ENCODE peak calls at places on chromosomes 1 and 21, in four cellular contexts. One of them, this sample, is unnamed.

GRCh38 chr1:222909586-222909985 is 94.7 kb downstream of the DISP1 start:
- DNase-seq in brain microvascular endothelial cell: peak; percentile 69
- DNase-seq in left ventricle myocardium inferior: no peak
- DNase-seq in fibroblast of pulmonary artery: peak; percentile 78
- DNase-seq in this sample: no peak

GRCh38 chr1:192788184-192788583 is 20.7 kb upstream of the RGS2 start:
- DNase-seq in brain microvascular endothelial cell: peak; percentile 87
- DNase-seq in left ventricle myocardium inferior: no peak
- DNase-seq in fibroblast of pulmonary artery: peak; percentile 63
- DNase-seq in this sample: peak; percentile 76

GRCh38 chr1:66752671-66753371 is 562 bp downstream of the DYNLT5 start:
- DNase-seq in brain microvascular endothelial cell: no peak
- DNase-seq in left ventricle myocardium inferior: peak; percentile 22
- DNase-seq in fibroblast of pulmonary artery: no peak
- DNase-seq in this sample: no peak

GRCh38 chr1:24150228-24151174 is 7.6 kb upstream of the IL22RA1 start:
- DNase-seq in brain microvascular endothelial cell: peak; percentile 80
- DNase-seq in left ventricle myocardium inferior: peak; percentile 88
- DNase-seq in fibroblast of pulmonary artery: peak; percentile 79
- DNase-seq in this sample: peak; percentile 81

GRCh38 chr1:184716158-184716557 is 38.5 kb downstream of the EDEM3 start:
- DNase-seq in brain microvascular endothelial cell: no peak
- DNase-seq in left ventricle myocardium inferior: no peak
- DNase-seq in fibroblast of pulmonary artery: no peak
- DNase-seq in this sample: no peak

GRCh38 chr1:90502696-90503095 is 214.4 kb downstream of the BARHL2 start:
- DNase-seq in brain microvascular endothelial cell: no peak
- DNase-seq in left ventricle myocardium inferior: no peak
- DNase-seq in fibroblast of pulmonary artery: no peak
- DNase-seq in this sample: no peak

GRCh38 chr1:14083706-14084105 is 383.7 kb downstream of the PRDM2 start:
- DNase-seq in brain microvascular endothelial cell: no peak
- DNase-seq in left ventricle myocardium inferior: no peak
- DNase-seq in fibroblast of pulmonary artery: no peak
- DNase-seq in this sample: no peak

GRCh38 chr1:245225267-245225666 is 70.5 kb downstream of the KIF26B start:
- DNase-seq in brain microvascular endothelial cell: peak; percentile 43
- DNase-seq in left ventricle myocardium inferior: no peak
- DNase-seq in fibroblast of pulmonary artery: peak; percentile 9
- DNase-seq in this sample: peak; percentile 64

GRCh38 chr1:108829498-108829916 is 27.4 kb downstream of the AKNAD1 start:
- DNase-seq in brain microvascular endothelial cell: peak; percentile 35
- DNase-seq in left ventricle myocardium inferior: no peak
- DNase-seq in fibroblast of pulmonary artery: no peak
- DNase-seq in this sample: peak; percentile 25

GRCh38 chr1:117237701-117238413 is 27.1 kb upstream of the VTCN1 start:
- DNase-seq in brain microvascular endothelial cell: no peak
- DNase-seq in left ventricle myocardium inferior: no peak
- DNase-seq in fibroblast of pulmonary artery: peak; percentile 26
- DNase-seq in this sample: no peak

GRCh38 chr1:15684468-15685283 is 556 bp downstream of the PLEKHM2 start:
- DNase-seq in brain microvascular endothelial cell: no peak
- DNase-seq in left ventricle myocardium inferior: peak; percentile 42
- DNase-seq in fibroblast of pulmonary artery: peak; percentile 18
- DNase-seq in this sample: no peak

GRCh38 chr1:211331011-211331709 is 4.5 kb downstream of the TRAF5 start:
- DNase-seq in brain microvascular endothelial cell: no peak
- DNase-seq in left ventricle myocardium inferior: no peak
- DNase-seq in fibroblast of pulmonary artery: no peak
- DNase-seq in this sample: peak; percentile 52

GRCh38 chr1:156483397-156483796 is 17.2 kb downstream of the MEF2D start:
- DNase-seq in brain microvascular endothelial cell: no peak
- DNase-seq in left ventricle myocardium inferior: no peak
- DNase-seq in fibroblast of pulmonary artery: no peak
- DNase-seq in this sample: no peak

GRCh38 chr1:172601046-172601630 is 57.8 kb upstream of the FASLG start:
- DNase-seq in brain microvascular endothelial cell: no peak
- DNase-seq in left ventricle myocardium inferior: no peak
- DNase-seq in fibroblast of pulmonary artery: no peak
- DNase-seq in this sample: no peak

GRCh38 chr1:204836856-204837255 is 33.8 kb upstream of the NFASC start:
- DNase-seq in brain microvascular endothelial cell: no peak
- DNase-seq in left ventricle myocardium inferior: no peak
- DNase-seq in fibroblast of pulmonary artery: no peak
- DNase-seq in this sample: no peak
- H3K4me3 ChIP-seq in brain microvascular endothelial cell: no peak overlapping the region
- H3K4me3 ChIP-seq in left ventricle myocardium inferior: no peak overlapping the region
- H3K4me3 ChIP-seq in fibroblast of pulmonary artery: no peak overlapping the region
- H3K4me3 ChIP-seq in this sample: no peak overlapping the region

DNA sequence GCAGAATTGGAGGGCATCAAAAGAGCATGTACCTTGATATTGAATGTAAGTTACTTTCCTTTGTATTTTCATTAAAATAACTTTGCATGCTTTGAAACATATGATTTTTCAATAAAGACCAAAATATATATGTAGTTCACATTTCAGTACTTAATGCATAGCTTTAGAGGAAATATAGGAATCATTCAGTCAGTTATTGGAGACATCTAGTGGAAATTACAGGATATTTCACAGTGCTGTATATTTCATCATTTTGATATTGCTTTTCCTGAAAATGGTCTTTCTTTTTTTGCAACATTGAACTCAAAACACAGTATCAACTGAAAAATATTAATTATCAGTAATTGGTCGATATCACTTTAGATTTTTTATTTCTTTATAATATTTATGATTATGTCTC is 375.8 kb downstream of the NCAM2 start:
- DNase-seq in brain microvascular endothelial cell: no peak
- DNase-seq in left ventricle myocardium inferior: no peak
- DNase-seq in fibroblast of pulmonary artery: peak; percentile 29
- DNase-seq in this sample: peak; percentile 8
- TF ChIP-seq CTCF in brain microvascular endothelial cell: peak; percentile 4
- TF ChIP-seq CTCF in left ventricle myocardium inferior: no peak
- TF ChIP-seq CTCF in fibroblast of pulmonary artery: peak; percentile 42
- TF ChIP-seq CTCF in this sample: peak; percentile 25

GRCh38 chr1:27098447-27099153 is 56.3 kb downstream of the SLC9A1 start:
- DNase-seq in brain microvascular endothelial cell: no peak
- DNase-seq in left ventricle myocardium inferior: peak; percentile 66
- DNase-seq in fibroblast of pulmonary artery: no peak
- DNase-seq in this sample: no peak
- H3K4me3 ChIP-seq in brain microvascular endothelial cell: no peak overlapping the region
- H3K4me3 ChIP-seq in left ventricle myocardium inferior: no peak overlapping the region
- H3K4me3 ChIP-seq in fibroblast of pulmonary artery: no peak overlapping the region
- H3K4me3 ChIP-seq in this sample: no peak overlapping the region

DNA sequence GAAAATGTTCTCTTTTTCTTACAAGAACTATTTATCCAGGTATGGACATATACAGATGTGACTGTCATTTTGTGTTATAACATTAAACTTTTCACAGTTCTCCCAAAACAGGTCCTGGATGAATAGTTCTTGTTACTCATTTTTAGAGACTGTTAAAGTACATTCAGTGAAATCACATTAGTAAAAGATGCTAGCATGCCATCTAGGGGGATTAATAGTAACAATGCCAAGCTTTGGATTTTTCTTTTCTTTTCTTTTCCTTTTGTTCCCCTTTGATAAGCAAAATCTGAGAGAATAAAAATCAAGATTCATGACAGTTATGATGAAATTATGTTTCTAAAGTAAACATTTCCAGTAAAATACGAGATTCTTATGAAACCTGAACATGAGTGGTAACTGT is 77.6 kb downstream of the TPR start:
- DNase-seq in brain microvascular endothelial cell: no peak
- DNase-seq in left ventricle myocardium inferior: no peak
- DNase-seq in fibroblast of pulmonary artery: peak; percentile 13
- DNase-seq in this sample: no peak
- TF ChIP-seq CTCF in brain microvascular endothelial cell: no peak
- TF ChIP-seq CTCF in left ventricle myocardium inferior: no peak
- TF ChIP-seq CTCF in fibroblast of pulmonary artery: no peak
- TF ChIP-seq CTCF in this sample: no peak

DNA sequence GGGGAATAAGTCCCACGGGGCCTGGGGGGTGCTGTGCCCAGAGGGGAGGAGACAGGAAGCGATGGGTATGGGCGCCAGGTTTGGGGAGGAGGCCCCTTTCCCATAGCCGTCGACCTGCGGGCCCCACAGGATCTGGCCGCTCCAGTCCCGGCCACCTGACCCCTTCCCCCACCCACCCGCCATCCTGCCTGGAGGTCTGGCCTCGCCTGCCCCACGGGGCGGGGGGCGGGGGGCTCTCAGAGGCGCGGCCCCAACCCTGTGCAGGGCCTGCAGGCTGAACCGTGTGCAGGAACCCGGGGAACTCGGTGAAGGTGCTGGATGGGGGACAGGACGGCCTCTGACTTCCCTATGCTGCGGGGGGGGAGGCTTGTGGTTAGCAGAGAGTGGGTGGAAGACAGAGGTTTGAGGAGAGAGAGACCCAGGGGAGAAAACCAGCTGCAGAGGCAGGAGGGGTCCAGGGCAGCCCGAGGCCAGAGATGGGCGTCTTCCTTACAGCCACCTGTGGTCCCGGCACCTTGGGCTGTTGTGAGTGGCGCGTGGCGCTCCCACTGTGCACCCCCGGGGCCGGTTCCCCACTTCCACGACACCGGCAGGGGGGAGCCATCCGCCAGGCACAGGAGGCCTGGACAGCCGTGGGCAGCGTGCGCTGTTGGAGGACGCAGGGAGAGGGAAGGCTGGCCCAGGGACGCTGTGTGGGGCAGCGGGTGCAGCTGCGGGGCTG is 2.5 kb upstream of the TNFRSF18 start:
- DNase-seq in brain microvascular endothelial cell: no peak
- DNase-seq in left ventricle myocardium inferior: peak; percentile 12
- DNase-seq in fibroblast of pulmonary artery: no peak
- DNase-seq in this sample: no peak
- H3K4me3 ChIP-seq in brain microvascular endothelial cell: no peak overlapping the region
- H3K4me3 ChIP-seq in left ventricle myocardium inferior: no peak overlapping the region
- H3K4me3 ChIP-seq in fibroblast of pulmonary artery: no peak overlapping the region
- H3K4me3 ChIP-seq in this sample: no peak overlapping the region

GRCh38 chr1:54375331-54376084 is 30.7 kb downstream of the SSBP3 start:
- DNase-seq in brain microvascular endothelial cell: no peak
- DNase-seq in left ventricle myocardium inferior: no peak
- DNase-seq in fibroblast of pulmonary artery: no peak
- DNase-seq in this sample: no peak
- TF ChIP-seq CTCF in brain microvascular endothelial cell: no peak
- TF ChIP-seq CTCF in left ventricle myocardium inferior: peak; percentile 47
- TF ChIP-seq CTCF in fibroblast of pulmonary artery: no peak
- TF ChIP-seq CTCF in this sample: no peak

GRCh38 chr1:151055581-151055980 is 3.8 kb downstream of the CDC42SE1 start:
- DNase-seq in brain microvascular endothelial cell: no peak
- DNase-seq in left ventricle myocardium inferior: no peak
- DNase-seq in fibroblast of pulmonary artery: no peak
- DNase-seq in this sample: no peak
- H3K4me3 ChIP-seq in brain microvascular endothelial cell: no peak overlapping the region
- H3K4me3 ChIP-seq in left ventricle myocardium inferior: no peak overlapping the region
- H3K4me3 ChIP-seq in fibroblast of pulmonary artery: no peak overlapping the region
- H3K4me3 ChIP-seq in this sample: no peak overlapping the region

DNA sequence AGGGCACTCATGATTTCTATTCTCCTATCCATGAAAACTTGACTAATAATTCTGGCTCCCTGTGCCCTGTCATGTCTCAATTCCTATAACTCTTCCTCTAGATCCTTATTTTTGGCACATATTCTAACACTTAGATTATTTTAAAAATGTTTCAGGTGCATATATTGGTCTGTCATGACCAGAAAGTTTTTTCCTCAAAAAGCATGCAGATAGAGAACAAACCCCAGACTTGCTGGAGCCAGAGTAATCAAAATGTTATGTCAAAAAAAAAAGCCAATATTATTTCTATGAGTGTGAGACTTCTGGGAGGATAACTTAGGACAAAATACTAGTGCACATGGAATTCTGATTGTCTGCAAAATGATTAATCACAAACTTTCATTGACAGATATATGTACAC is 135.1 kb upstream of the MROH9 start:
- DNase-seq in brain microvascular endothelial cell: no peak
- DNase-seq in left ventricle myocardium inferior: no peak
- DNase-seq in fibroblast of pulmonary artery: no peak
- DNase-seq in this sample: no peak
- TF ChIP-seq CTCF in brain microvascular endothelial cell: no peak
- TF ChIP-seq CTCF in left ventricle myocardium inferior: no peak
- TF ChIP-seq CTCF in fibroblast of pulmonary artery: no peak
- TF ChIP-seq CTCF in this sample: no peak

GRCh38 chr1:51576085-51576444 is 40.8 kb upstream of the OSBPL9 start:
- DNase-seq in brain microvascular endothelial cell: no peak
- DNase-seq in left ventricle myocardium inferior: no peak
- DNase-seq in fibroblast of pulmonary artery: no peak
- DNase-seq in this sample: no peak
- H3K4me3 ChIP-seq in brain microvascular endothelial cell: no peak overlapping the region
- H3K4me3 ChIP-seq in left ventricle myocardium inferior: no peak overlapping the region
- H3K4me3 ChIP-seq in fibroblast of pulmonary artery: no peak overlapping the region
- H3K4me3 ChIP-seq in this sample: no peak overlapping the region

This sample was measured in astrocyte of the spinal cord.